ENCODE peak calls at places on chromosomes 2 and 18, in six cellular contexts. E is mammary epithelial cell, C is hepatocyte, P is upper lobe of left lung, Q is uterus, A is lower lobe of right lung. R is an unnamed sample.

GRCh38 chr2:207711750-207712487 is 479 bp downstream of the CCNYL1 start:
- DNase-seq in E (peak; percentile 56), C (peak; percentile 63), P (peak; percentile 58), Q (no peak), A (peak; percentile 67), R (peak; percentile 61)

GRCh38 chr2:120525056-120526046 is 179.4 kb downstream of the INHBB start:
- DNase-seq in E (no peak), C (peak; percentile 55), P (no peak), Q (peak; percentile 28), A (no peak), R (no peak)

GRCh38 chr2:67974564-67975430 is 88.0 kb downstream of the C1D start:
- DNase-seq in E (no peak), C (no peak), P (peak; percentile 34), Q (peak; percentile 27), A (peak; percentile 61), R (no peak)

GRCh38 chr2:144510206-144510991 is 9.5 kb downstream of the ZEB2 start:
- DNase-seq in E (peak; percentile 38), C (peak; percentile 30), P (no peak), Q (no peak), A (no peak), R (peak; percentile 92)

GRCh38 chr2:177419274-177419673 is 26.7 kb downstream of the AGPS start:
- DNase-seq in E (peak; percentile 80), C (no peak), P (no peak), Q (no peak), A (no peak), R (no peak)

GRCh38 chr2:28801726-28802125 is 8.9 kb upstream of the SPDYA start:
- DNase-seq in E (peak; percentile 60), C (no peak), P (no peak), Q (no peak), A (no peak), R (no peak)

GRCh38 chr2:159454185-159454584 is 162.2 kb downstream of the BAZ2B start:
- DNase-seq in E (peak; percentile 84), C (peak; percentile 4), P (no peak), Q (no peak), A (no peak), R (no peak)

GRCh38 chr2:48107326-48107925 is 201.1 kb upstream of the FBXO11 start:
- DNase-seq in E (peak; percentile 91), C (peak; percentile 39), P (no peak), Q (no peak), A (no peak), R (peak; percentile 47)

GRCh38 chr2:109614715-109615636 is 812 bp downstream of the SOWAHC start:
- DNase-seq in E (peak; percentile 37), C (peak; percentile 51), P (no peak), Q (peak; percentile 39), A (peak; percentile 56), R (peak; percentile 38)

GRCh38 chr2:33320573-33320972 is 155.9 kb upstream of the RASGRP3 start:
- DNase-seq in E (no peak), C (no peak), P (no peak), Q (no peak), A (no peak), R (no peak)

GRCh38 chr2:237629739-237630138 is 2.4 kb downstream of the LRRFIP1 start:
- DNase-seq in E (peak; percentile 47), C (no peak), P (no peak), Q (no peak), A (no peak), R (no peak)

GRCh38 chr2:49251766-49252165 is 97.5 kb upstream of the FSHR start:
- DNase-seq in E (no peak), C (no peak), P (no peak), Q (no peak), A (no peak), R (no peak)

DNA sequence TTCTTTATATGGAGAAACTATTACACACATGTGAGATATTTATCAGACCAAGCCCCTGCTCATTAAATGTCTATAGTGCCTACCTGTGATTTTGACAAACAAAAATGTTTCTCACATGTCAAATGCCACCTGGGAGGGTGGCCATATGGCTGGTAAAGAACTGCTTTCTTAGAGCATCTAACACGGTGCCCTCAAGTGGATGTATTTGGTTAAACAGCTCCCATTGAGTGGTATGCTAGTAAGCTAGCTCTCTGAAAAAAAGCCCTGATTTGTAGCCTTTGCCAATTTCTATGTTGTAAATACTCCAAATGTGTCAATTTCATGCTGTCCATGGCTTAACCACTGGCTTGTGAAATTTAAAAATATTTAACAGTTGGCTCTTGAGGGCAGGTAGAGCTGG is 94.6 kb downstream of the PMAIP1 start:
- DNase-seq in E (no peak), C (no peak), P (no peak), Q (no peak), A (no peak), R (peak; percentile 64)
- TF ChIP-seq CTCF in E (no peak), C (peak; percentile 12), P (no peak), Q (no peak), A (no peak), R (peak; percentile 65)

DNA sequence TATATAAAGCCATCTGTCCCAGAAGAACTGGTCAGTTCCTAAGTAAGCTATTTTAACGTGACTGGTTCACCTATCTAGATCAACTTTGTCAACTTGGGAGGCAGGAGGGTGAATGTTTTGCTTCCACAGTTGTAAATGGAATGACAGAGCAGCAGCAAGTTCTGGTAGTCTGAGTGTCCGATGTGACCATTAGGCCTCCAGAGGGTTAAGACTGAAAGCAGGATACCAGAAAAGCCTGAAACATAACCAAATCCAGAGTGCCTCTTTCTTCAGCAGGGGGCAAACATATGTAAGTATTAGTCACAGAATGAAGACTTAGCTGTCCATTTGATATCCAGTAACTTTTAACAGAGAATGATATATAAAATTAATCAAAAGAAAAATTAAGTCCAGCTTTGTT is 9.2 kb downstream of the HOXD3 start:
- DNase-seq in E (no peak), C (no peak), P (no peak), Q (no peak), A (no peak), R (no peak)
- H3K36me3 ChIP-seq in E (no peaks in the 10 kb centered on the region), C (no peaks in the 10 kb centered on the region), P (no peaks in the 10 kb centered on the region), Q (no peaks in the 10 kb centered on the region), A (no peaks in the 10 kb centered on the region), R (no peaks in the 10 kb centered on the region)

GRCh38 chr2:96542357-96542977 is 5.9 kb downstream of the ARID5A start:
- DNase-seq in E (no peak), C (no peak), P (no peak), Q (no peak), A (no peak), R (no peak)
- TF ChIP-seq CTCF in E (no peak), C (no peak), P (no peak), Q (no peak), A (no peak), R (no peak)

GRCh38 chr2:152646264-152646663 is 71.0 kb downstream of the PRPF40A start:
- DNase-seq in E (no peak), C (no peak), P (no peak), Q (no peak), A (no peak), R (peak; percentile 22)

GRCh38 chr2:152646775-152647174 is 70.5 kb downstream of the PRPF40A start:
- DNase-seq in E (peak; percentile 87), C (peak; percentile 46), P (no peak), Q (no peak), A (no peak), R (peak; percentile 40)

GRCh38 chr2:152647417-152648010 is 69.7 kb downstream of the PRPF40A start:
- DNase-seq in E (no peak), C (peak; percentile 30), P (peak; percentile 56), Q (peak; percentile 46), A (peak; percentile 59), R (peak; percentile 24)

GRCh38 chr2:152648336-152648735 is 68.9 kb downstream of the PRPF40A start:
- DNase-seq in E (no peak), C (no peak), P (no peak), Q (no peak), A (no peak), R (peak; percentile 44)

GRCh38 chr2:152644197-152644873 is 72.9 kb downstream of the PRPF40A start:
- DNase-seq in E (no peak), C (no peak), P (no peak), Q (no peak), A (no peak), R (no peak)
- H3K36me3 ChIP-seq in E (peaks cover 40% of the 10 kb centered on the region), C (no peaks in the 10 kb centered on the region), P (peaks cover 42% of the 10 kb centered on the region), Q (no peaks in the 10 kb centered on the region), A (peaks cover 62% of the 10 kb centered on the region), R (peaks cover 27% of the 10 kb centered on the region)

DNA sequence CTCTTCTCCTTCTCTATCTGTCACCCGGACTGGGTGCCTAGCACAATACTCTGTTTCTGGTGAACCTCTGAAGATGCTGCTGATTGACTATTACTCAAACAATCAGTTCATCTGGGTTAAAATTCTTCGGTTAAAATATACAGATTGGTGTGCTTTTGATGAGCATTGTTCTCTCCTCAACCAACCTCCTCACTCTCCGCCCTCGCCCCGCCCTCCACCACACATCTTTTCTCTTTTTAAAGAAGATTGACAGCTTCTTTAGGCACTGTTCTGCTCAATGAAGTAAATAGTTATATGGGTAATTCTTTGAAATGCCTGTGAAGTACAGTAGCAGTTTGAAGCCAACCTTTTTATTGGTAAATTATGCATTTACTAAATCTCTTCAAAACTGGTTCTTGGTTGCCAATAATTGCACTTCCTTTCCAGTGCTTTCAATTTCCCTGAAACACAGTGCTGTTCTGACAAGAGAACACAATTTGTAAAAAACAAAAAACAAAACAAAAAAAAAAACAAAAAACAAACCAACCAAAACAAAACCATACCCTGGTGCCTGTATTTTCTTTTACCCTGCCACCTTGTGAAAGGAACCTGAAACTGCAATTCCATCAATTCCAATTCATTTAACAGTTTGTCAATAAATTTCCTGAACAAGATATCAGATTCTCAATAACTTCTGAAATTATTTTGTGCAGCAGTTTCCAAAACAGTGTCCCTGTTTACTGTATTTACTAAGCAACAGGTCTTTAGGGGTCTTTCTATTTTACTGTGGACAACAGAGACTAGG is 188.6 kb downstream of the LRP1B start:
- DNase-seq in E (no peak), C (no peak), P (no peak), Q (no peak), A (no peak), R (peak; percentile 36)
- TF ChIP-seq CTCF in E (peak; percentile 37), C (peak; percentile 39), P (no peak), Q (no peak), A (no peak), R (peak; percentile 59)

DNA sequence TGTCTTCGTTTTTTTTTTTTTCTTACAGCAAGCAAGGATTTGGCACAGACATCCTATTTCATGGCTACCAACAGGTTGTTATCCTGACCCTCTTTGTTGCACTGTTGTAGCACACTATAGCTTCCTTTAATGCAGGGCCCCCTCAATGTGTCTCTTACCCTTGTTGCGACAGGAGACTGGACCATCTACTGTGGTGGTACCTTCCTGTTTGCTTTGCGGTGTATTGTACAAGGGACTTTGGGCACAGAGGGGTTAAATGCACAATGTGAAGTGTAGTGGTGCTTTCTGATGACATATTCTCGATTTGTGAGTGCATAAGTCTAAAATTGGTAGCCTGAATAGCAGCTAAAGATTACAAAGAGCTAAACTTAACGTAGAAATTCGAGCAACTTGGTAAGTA is 27.5 kb downstream of the CCNT2 start:
- DNase-seq in E (no peak), C (no peak), P (no peak), Q (no peak), A (no peak), R (no peak)
- H3K36me3 ChIP-seq in E (peaks cover 36% of the 10 kb centered on the region), C (no peaks in the 10 kb centered on the region), P (peaks cover 29% of the 10 kb centered on the region), Q (no peaks in the 10 kb centered on the region), A (peaks cover 72% of the 10 kb centered on the region), R (peaks cover 22% of the 10 kb centered on the region)

DNA sequence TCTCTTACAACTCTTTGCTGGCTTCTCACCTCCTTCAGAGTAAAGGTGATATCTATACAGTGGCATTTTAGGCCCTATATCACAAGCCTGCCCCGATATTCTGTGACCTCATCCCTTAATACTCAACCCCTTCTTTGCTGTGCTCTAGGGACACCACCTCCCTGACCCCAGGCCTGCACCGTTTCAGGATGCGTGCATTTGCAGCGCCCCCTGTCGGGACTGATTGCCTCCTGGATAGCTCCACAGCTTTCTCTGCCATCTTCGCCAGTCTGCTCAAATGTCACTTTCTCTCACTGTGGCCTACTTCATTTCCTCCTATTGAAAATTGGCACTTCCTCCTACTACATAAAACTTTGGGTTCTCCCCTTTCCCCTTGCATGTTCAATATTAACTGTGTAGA is 289.6 kb downstream of the SOCS6 start:
- DNase-seq in E (no peak), C (peak; percentile 7), P (no peak), Q (no peak), A (no peak), R (no peak)
- TF ChIP-seq CTCF in E (peak; percentile 21), C (peak; percentile 12), P (no peak), Q (no peak), A (no peak), R (no peak)